ENCODE peak calls at places on chromosomes 7 and 10, in seven cellular contexts. D is CD8-positive, alpha-beta memory T cell; Q is NK-92 treated with Interleukin-12 subunit alpha and Interleukin-12 subunit beta, amount 100 ng/mL, for 24 hours; H is ELR; B is left lung; C is T-helper 9 cell; Z is testis. E is an unnamed sample.

GRCh38 chr7:18352339-18353255 is 143.0 kb upstream of the HDAC9 start:
- DNase-seq in D (no peak), Q (no peak), H (peak), B (peak), C (no peak), Z (peak), E (peak)

GRCh38 chr10:80455461-80456345 is 1.6 kb downstream of the TSPAN14 start:
- DNase-seq in D (no peak), Q (no peak), H (peak), B (no peak), C (no peak), Z (no peak), E (no peak)

GRCh38 chr10:77586719-77587423 is 50.7 kb downstream of the KCNMA1 start:
- DNase-seq in D (no peak), Q (no peak), H (peak), B (no peak), C (no peak), Z (no peak), E (no peak)

GRCh38 chr10:56586391-56586790 is 225.3 kb upstream of the ZWINT start:
- DNase-seq in D (no peak), Q (no peak), H (no peak), B (no peak), C (no peak), Z (no peak), E (no peak)

GRCh38 chr7:47266131-47266706 is 315.7 kb downstream of the TNS3 start:
- DNase-seq in D (no peak), Q (no peak), H (peak), B (no peak), C (no peak), Z (peak), E (no peak)

GRCh38 chr10:46019541-46020343 is 10.7 kb downstream of the NCOA4 start:
- DNase-seq in D (no peak), Q (no peak), H (no peak), B (no peak), C (no peak), Z (no peak), E (no peak)

GRCh38 chr10:110368002-110368401 is 63.3 kb upstream of the SMNDC1 start:
- DNase-seq in D (no peak), Q (no peak), H (peak), B (no peak), C (no peak), Z (no peak), E (no peak)

GRCh38 chr10:26439436-26440090 is 1.4 kb downstream of the APBB1IP start:
- DNase-seq in D (no peak), Q (no peak), H (peak), B (no peak), C (no peak), Z (no peak), E (no peak)

GRCh38 chr7:78673272-78673671 is 780.2 kb downstream of the MAGI2 start:
- DNase-seq in D (no peak), Q (no peak), H (no peak), B (no peak), C (no peak), Z (no peak), E (no peak)

GRCh38 chr7:91913612-91914011 is 27.1 kb upstream of the AKAP9 start:
- DNase-seq in D (no peak), Q (no peak), H (peak), B (no peak), C (no peak), Z (no peak), E (no peak)

GRCh38 chr10:102945989-102946388 is 27.9 kb downstream of the CNNM2 start:
- DNase-seq in D (no peak), Q (no peak), H (no peak), B (no peak), C (no peak), Z (no peak), E (no peak)

GRCh38 chr7:26653430-26653911 is 210.9 kb downstream of the SKAP2 start:
- DNase-seq in D (no peak), Q (no peak), H (no peak), B (no peak), C (no peak), Z (peak), E (peak)

GRCh38 chr10:125707852-125708468 is 11.5 kb upstream of the EDRF1 start:
- DNase-seq in D (no peak), Q (no peak), H (peak), B (no peak), C (no peak), Z (no peak), E (no peak)

GRCh38 chr10:46253076-46254006 is 33.5 kb upstream of the ANTXRL start:
- DNase-seq in D (no peak), Q (no peak), H (no peak), B (no peak), C (no peak), Z (no peak), E (no peak)

GRCh38 chr10:79053481-79054202 is 15.1 kb upstream of the ZMIZ1 start:
- DNase-seq in D (no peak), Q (no peak), H (no peak), B (no peak), C (no peak), Z (no peak), E (no peak)

GRCh38 chr7:105916603-105917002 is 40.2 kb upstream of the ATXN7L1 start:
- DNase-seq in D (no peak), Q (no peak), H (peak), B (no peak), C (no peak), Z (no peak), E (no peak)

GRCh38 chr7:47406766-47407129 is 175.2 kb downstream of the TNS3 start:
- DNase-seq in D (no peak), Q (no peak), H (no peak), B (no peak), C (no peak), Z (no peak), E (no peak)

GRCh38 chr10:21174670-21175495 is 277.8 kb upstream of the NEBL start:
- DNase-seq in D (no peak), Q (no peak), H (no peak), B (no peak), C (no peak), Z (no peak), E (no peak)

GRCh38 chr7:153951207-153951725 is 100.9 kb upstream of the DPP6 start:
- DNase-seq in D (no peak), Q (no peak), H (no peak), B (no peak), C (no peak), Z (no peak), E (no peak)

GRCh38 chr10:44857363-44858016 is 53.6 kb upstream of the TMEM72 start:
- DNase-seq in D (peak), Q (peak), H (peak), B (peak), C (peak), Z (peak), E (no peak)

GRCh38 chr10:131475803-131476202 is 164.3 kb upstream of the TCERG1L start:
- DNase-seq in D (no peak), Q (no peak), H (no peak), B (no peak), C (no peak), Z (no peak), E (no peak)

GRCh38 chr7:150370612-150371071 is 2.0 kb downstream of the REPIN1 start:
- DNase-seq in D (no peak), Q (no peak), H (no peak), B (no peak), C (no peak), Z (no peak), E (no peak)

GRCh38 chr10:13873201-13873600 is 286.4 kb downstream of the PRPF18 start:
- DNase-seq in D (no peak), Q (no peak), H (no peak), B (no peak), C (no peak), Z (no peak), E (no peak)

GRCh38 chr7:94179466-94179865 is 175.3 kb upstream of the BET1 start:
- DNase-seq in D (no peak), Q (no peak), H (peak), B (no peak), C (no peak), Z (no peak), E (no peak)

GRCh38 chr10:132631348-132631735 is 93.8 kb downstream of the INPP5A start:
- DNase-seq in D (no peak), Q (no peak), H (no peak), B (peak), C (no peak), Z (peak), E (no peak)

GRCh38 chr7:36312064-36312914 is 77.4 kb upstream of the ANLN start:
- DNase-seq in D (no peak), Q (no peak), H (no peak), B (no peak), C (no peak), Z (no peak), E (peak)

GRCh38 chr10:77571490-77571889 is 66.1 kb downstream of the KCNMA1 start:
- DNase-seq in D (no peak), Q (no peak), H (no peak), B (no peak), C (no peak), Z (no peak), E (no peak)

GRCh38 chr7:159024280-159024951 is 120.3 kb downstream of the VIPR2 start:
- DNase-seq in D (no peak), Q (no peak), H (no peak), B (peak), C (no peak), Z (peak), E (no peak)

GRCh38 chr7:44884553-44885393 is 557 bp downstream of the PURB start:
- DNase-seq in D (peak), Q (peak), H (peak), B (peak), C (peak), Z (peak), E (no peak)

E was measured in epithelial cell of prostate.